ENCODE peak calls at places on chromosomes 13 and 19, in four cellular contexts. N is GM12892, U is SK-N-SH, S is K562. I is an unnamed sample.

GRCh38 chr19:56080669-56081401 is 40.3 kb downstream of the ZNF787 start:
- DNase-seq in N (peak), U (peak), S (peak), I (peak)

GRCh38 chr19:48768989-48769713 is 13.8 kb downstream of the FGF21 start:
- DNase-seq in S (no peak), U (no peak), N (no peak), I (no peak)

GRCh38 chr13:83666126-83666525 is 216.1 kb downstream of the SLITRK1 start:
- DNase-seq in S (no peak), N (no peak), U (no peak), I (no peak)

GRCh38 chr13:48571121-48571901 is 38.4 kb upstream of the RCBTB2 start:
- DNase-seq in S (no peak), U (no peak), N (no peak), I (no peak)

GRCh38 chr19:44694184-44694579 is 4.8 kb upstream of the CEACAM16 start:
- DNase-seq in N (no peak), U (no peak), S (peak), I (no peak)

GRCh38 chr13:50198508-50198907 is 183.3 kb downstream of the KCNRG start:
- DNase-seq in S (peak), U (no peak), N (no peak), I (no peak)

GRCh38 chr13:22517544-22517943 is 663.2 kb upstream of the SGCG start:
- DNase-seq in S (no peak), U (no peak), N (no peak), I (no peak)

GRCh38 chr13:39900106-39900750 is 244.8 kb downstream of the COG6 start:
- DNase-seq in S (no peak), U (no peak), N (no peak), I (no peak)

GRCh38 chr19:38564981-38565685 is 52.6 kb downstream of the MAP4K1 start:
- DNase-seq in S (no peak), N (no peak), U (peak), I (no peak)

GRCh38 chr13:24529478-24529877 is 16.9 kb upstream of the PARP4 start:
- DNase-seq in N (no peak), S (no peak), U (no peak), I (no peak)

GRCh38 chr19:39398297-39398864 is 7.2 kb downstream of the MED29 start:
- DNase-seq in U (no peak), S (peak), N (no peak), I (no peak)

GRCh38 chr19:6632002-6632621 is 37.8 kb downstream of the TNFSF14 start:
- DNase-seq in U (peak), N (no peak), S (peak), I (no peak)

GRCh38 chr13:99859178-99860177 is 112.1 kb downstream of the ZIC5 start:
- DNase-seq in N (no peak), S (no peak), U (no peak), I (no peak)

GRCh38 chr13:101424381-101425155 is 8.3 kb upstream of the NALCN start:
- DNase-seq in U (no peak), S (no peak), N (no peak), I (no peak)

GRCh38 chr19:35995655-35995993 is 636 bp downstream of the SDHAF1 start:
- DNase-seq in U (peak), N (peak), S (peak), I (peak)

GRCh38 chr19:53947624-53948023 is 15.1 kb upstream of the CACNG8 start:
- DNase-seq in S (peak), N (no peak), U (peak), I (no peak)

GRCh38 chr13:99636728-99637353 is 135.6 kb downstream of the TM9SF2 start:
- DNase-seq in N (no peak), S (no peak), U (no peak), I (no peak)

GRCh38 chr13:113142876-113143275 is 15.6 kb upstream of the PROZ start:
- DNase-seq in S (no peak), N (no peak), U (no peak), I (no peak)

GRCh38 chr13:25406377-25406776 is 34.6 kb downstream of the ATP8A2 start:
- DNase-seq in N (no peak), S (peak), U (no peak), I (no peak)

GRCh38 chr19:32404939-32405430 is 585 bp upstream of the DPY19L3 start:
- DNase-seq in N (no peak), S (peak), U (no peak), I (no peak)

GRCh38 chr13:98279473-98280175 is 102.6 kb upstream of the RNF113B start:
- DNase-seq in S (no peak), N (no peak), U (peak), I (no peak)

GRCh38 chr13:30222253-30222652 is 85.1 kb downstream of the KATNAL1 start:
- DNase-seq in S (no peak), U (no peak), N (no peak), I (no peak)

GRCh38 chr13:46575843-46576242 is 22.9 kb downstream of the LRCH1 start:
- DNase-seq in U (no peak), S (no peak), N (no peak), I (no peak)

GRCh38 chr13:59774511-59774911 is 389.2 kb downstream of the DIAPH3 start:
- DNase-seq in U (no peak), S (no peak), N (no peak), I (no peak)
- TF ChIP-seq TAF1 in U (no peak), S (no peak), N (no peak), I (no peak)

GRCh38 chr19:41328818-41329220 is 18.8 kb downstream of the CCDC97 start:
- DNase-seq in S (no peak), N (no peak), U (no peak), I (no peak)

GRCh38 chr19:41327499-41328156 is 17.7 kb downstream of the CCDC97 start:
- DNase-seq in U (peak), S (peak), N (peak), I (peak)

GRCh38 chr19:41327076-41327475 is 17.1 kb downstream of the CCDC97 start:
- DNase-seq in U (no peak), S (no peak), N (no peak), I (no peak)

GRCh38 chr19:41325947-41326706 is 16.2 kb downstream of the CCDC97 start:
- DNase-seq in N (no peak), U (peak), S (peak), I (peak)

GRCh38 chr19:41328157-41328817 is 18.3 kb downstream of the CCDC97 start:
- DNase-seq in S (peak), N (no peak), U (no peak), I (no peak)
- TF ChIP-seq TAF1 in S (no peak), N (no peak), U (no peak), I (no peak)

DNA sequence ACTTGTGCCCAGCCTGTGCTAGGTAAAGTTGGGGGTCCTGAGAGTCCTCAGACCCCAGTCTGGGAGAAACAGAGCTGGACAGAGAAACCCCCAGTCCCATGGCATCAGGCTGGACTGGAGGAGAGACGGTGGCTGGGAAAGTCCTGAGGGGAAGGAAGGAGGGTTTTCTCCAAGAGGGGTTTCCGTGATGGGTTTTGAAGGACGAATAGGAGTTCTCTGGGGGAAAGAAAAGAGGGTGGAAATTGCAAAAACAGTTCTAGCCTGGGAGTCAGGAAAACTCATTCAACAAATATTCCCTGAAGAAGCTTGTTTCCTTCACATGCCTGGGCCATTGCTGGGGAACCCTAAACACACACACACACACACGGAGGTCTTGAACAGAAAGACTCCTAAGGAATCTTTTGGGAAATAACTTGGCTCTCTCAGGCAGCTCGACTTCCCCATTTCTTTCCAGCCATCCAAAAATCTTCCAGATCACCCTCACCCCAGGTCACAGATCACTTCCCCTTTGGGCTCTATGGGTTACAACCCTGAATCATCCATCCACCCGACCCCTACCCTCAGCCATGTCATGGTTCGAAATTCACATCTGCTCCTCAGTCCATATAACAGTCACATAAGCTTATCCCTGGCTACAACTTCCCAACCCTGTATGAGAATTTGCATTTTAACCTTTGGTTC is 47.6 kb downstream of the COLGALT1 start:
- DNase-seq in U (no peak), S (no peak), N (no peak), I (no peak)
- TF ChIP-seq TAF1 in U (no peak), S (no peak), N (no peak), I (no peak)

GRCh38 chr19:11408591-11408990 is 10.5 kb downstream of the RGL3 start:
- DNase-seq in S (no peak), U (no peak), N (no peak), I (no peak)

GRCh38 chr19:11410682-11411081 is 8.4 kb downstream of the RGL3 start:
- DNase-seq in S (no peak), U (no peak), N (no peak), I (no peak)

GRCh38 chr19:11404588-11405258 is 14.4 kb downstream of the RGL3 start:
- DNase-seq in N (no peak), S (no peak), U (peak), I (no peak)

GRCh38 chr19:11401808-11402543 is 17.1 kb downstream of the RGL3 start:
- DNase-seq in U (peak), S (no peak), N (no peak), I (no peak)

DNA sequence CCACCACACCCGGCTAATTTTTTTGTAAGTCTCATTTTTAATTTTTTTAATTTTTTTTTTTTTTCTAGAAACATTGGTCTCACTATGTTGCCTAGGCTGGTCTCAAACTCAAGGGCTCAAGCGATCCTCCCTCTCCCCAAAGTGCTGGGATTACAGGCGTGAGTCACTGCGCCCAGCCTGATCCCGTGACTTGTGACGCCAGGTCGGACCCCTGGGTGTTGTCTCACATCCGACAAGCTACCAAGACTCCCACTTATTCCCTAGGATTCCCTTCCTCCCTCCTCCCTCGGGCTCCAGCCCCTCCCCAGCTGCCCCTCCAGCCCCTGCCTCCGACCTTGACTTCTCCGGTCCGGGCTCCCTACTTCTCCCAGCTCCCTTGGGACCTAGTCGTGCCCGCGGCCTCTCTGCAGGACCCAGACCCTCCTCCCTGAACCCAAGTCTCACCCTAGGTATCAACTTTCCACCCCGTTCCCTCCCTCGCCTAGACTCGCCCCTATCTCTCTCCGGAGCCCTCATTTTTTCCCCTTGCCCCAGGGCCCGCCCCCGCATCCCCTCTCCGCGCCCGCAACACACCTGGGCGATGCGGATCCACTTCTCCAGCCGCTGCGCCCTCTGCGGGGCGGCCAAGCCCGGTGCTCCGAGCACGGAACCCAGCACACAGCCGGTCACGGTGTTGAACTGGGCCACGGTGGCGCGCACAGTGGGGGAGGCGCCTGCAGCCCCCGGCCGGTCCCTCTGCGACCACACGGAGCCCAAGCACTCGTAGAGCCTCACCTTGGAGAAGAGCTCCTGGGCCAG is 13.1 kb downstream of the RGL3 start:
- DNase-seq in S (no peak), N (no peak), U (peak), I (no peak)
- TF ChIP-seq TAF1 in S (no peak), N (no peak), U (no peak), I (no peak)

GRCh38 chr19:46697142-46697960 is 19.6 kb downstream of the PRKD2 start:
- DNase-seq in S (peak), U (peak), N (no peak), I (no peak)
- TF ChIP-seq TAF1 in S (no peak), U (no peak), N (no peak), I (no peak)

DNA sequence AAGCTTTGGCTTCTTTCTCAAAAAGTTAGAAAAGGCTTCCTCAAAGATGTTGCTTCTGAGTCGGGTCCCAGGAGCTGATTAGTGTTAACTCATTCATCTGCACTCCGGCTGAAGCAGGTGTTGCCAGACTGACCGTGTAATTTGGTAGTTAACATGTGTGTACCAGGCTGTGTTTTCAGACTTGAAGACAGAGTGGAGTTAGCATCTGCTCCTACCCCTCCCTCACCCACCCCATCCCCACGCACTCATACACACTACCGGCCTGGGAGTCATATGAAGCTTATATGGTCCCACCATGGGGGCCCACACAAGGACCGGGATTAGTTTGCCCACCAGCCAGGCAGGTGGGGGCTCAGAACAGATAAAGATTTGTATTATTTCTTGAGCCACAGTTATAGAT is 111.5 kb downstream of the DNAJC15 start:
- DNase-seq in S (no peak), N (no peak), U (no peak), I (no peak)
- TF ChIP-seq TAF1 in S (no peak), N (no peak), U (no peak), I (no peak)

GRCh38 chr13:85985791-85986190 is 186.6 kb upstream of the SLITRK6 start:
- DNase-seq in U (no peak), S (no peak), N (no peak), I (no peak)
- TF ChIP-seq TAF1 in U (no peak), S (no peak), N (no peak), I (no peak)

GRCh38 chr19:30222993-30223865 is 149.0 kb upstream of the ZNF536 start:
- DNase-seq in U (no peak), S (no peak), N (no peak), I (no peak)

GRCh38 chr19:30224689-30225606 is 147.2 kb upstream of the ZNF536 start:
- DNase-seq in S (no peak), U (peak), N (no peak), I (no peak)

GRCh38 chr19:30221176-30221575 is 151.0 kb upstream of the ZNF536 start:
- DNase-seq in N (no peak), U (no peak), S (no peak), I (no peak)

GRCh38 chr19:30223866-30224688 is 148.1 kb upstream of the ZNF536 start:
- DNase-seq in N (no peak), U (no peak), S (no peak), I (no peak)

GRCh38 chr19:30222428-30222873 is 149.7 kb upstream of the ZNF536 start:
- DNase-seq in N (peak), S (peak), U (peak), I (no peak)
- TF ChIP-seq TAF1 in N (no peak), S (no peak), U (no peak), I (no peak)

GRCh38 chr19:4642625-4643024 is 3.3 kb downstream of the TNFAIP8L1 start:
- DNase-seq in S (no peak), N (no peak), U (no peak), I (no peak)
- TF ChIP-seq TAF1 in S (no peak), N (no peak), U (no peak), I (no peak)